ENCODE peak calls at places on chromosomes 5 and 9, in ten cellular contexts. J, F, T, W, Y, G, U, P, B and I are unnamed samples.

GRCh38 chr9:129549684-129550083 is 71.2 kb downstream of the C9orf50 start:
- DNase-seq in J (no peak), F (no peak), T (peak), W (peak), Y (no peak), G (peak), U (peak), P (no peak), B (no peak), I (no peak)

GRCh38 chr5:160359816-160360215 is 10.6 kb downstream of the C1QTNF2 start:
- DNase-seq in J (no peak), F (no peak), T (no peak), W (no peak), Y (no peak), G (no peak), U (peak), P (no peak), B (no peak), I (no peak)

GRCh38 chr5:53333160-53333559 is 147.3 kb upstream of the FST start:
- DNase-seq in J (no peak), F (no peak), T (peak), W (peak), Y (no peak), G (peak), U (no peak), P (no peak), B (no peak), I (no peak)

GRCh38 chr9:110728058-110728457 is 59.5 kb downstream of the MUSK start:
- DNase-seq in J (no peak), F (no peak), T (no peak), W (peak), Y (no peak), G (no peak), U (no peak), P (no peak), B (no peak), I (no peak)

GRCh38 chr9:108903437-108904103 is 30.4 kb downstream of the ELP1 start:
- DNase-seq in J (no peak), F (no peak), T (no peak), W (peak), Y (no peak), G (peak), U (no peak), P (no peak), B (no peak), I (no peak)

GRCh38 chr5:146877783-146878470 is 630 bp downstream of the PPP2R2B start:
- DNase-seq in J (peak), F (peak), T (no peak), W (peak), Y (peak), G (no peak), U (no peak), P (peak), B (no peak), I (peak)

GRCh38 chr9:137461316-137461662 is 2.2 kb upstream of the NSMF start:
- DNase-seq in J (no peak), F (peak), T (no peak), W (no peak), Y (no peak), G (no peak), U (no peak), P (no peak), B (no peak), I (no peak)

GRCh38 chr5:14211818-14212799 is 69.0 kb downstream of the TRIO start:
- DNase-seq in J (no peak), F (no peak), T (no peak), W (no peak), Y (no peak), G (no peak), U (no peak), P (peak), B (no peak), I (peak)

GRCh38 chr9:89661391-89661949 is 56.7 kb downstream of the GADD45G start:
- DNase-seq in J (peak), F (no peak), T (peak), W (no peak), Y (no peak), G (no peak), U (no peak), P (no peak), B (no peak), I (no peak)

GRCh38 chr5:85441853-85442252 is 1057.2 kb upstream of the EDIL3 start:
- DNase-seq in J (no peak), F (no peak), T (no peak), W (no peak), Y (no peak), G (no peak), U (no peak), P (no peak), B (no peak), I (no peak)

GRCh38 chr9:124835026-124835501 is 18.2 kb upstream of the WDR38 start:
- DNase-seq in J (no peak), F (peak), T (peak), W (peak), Y (no peak), G (peak), U (peak), P (no peak), B (peak), I (no peak)

GRCh38 chr9:69834056-69834455 is 13.4 kb downstream of the CFAP95 start:
- DNase-seq in J (no peak), F (no peak), T (no peak), W (no peak), Y (no peak), G (no peak), U (no peak), P (no peak), B (no peak), I (no peak)

GRCh38 chr5:160616712-160617497 is 195.2 kb downstream of the PTTG1 start:
- DNase-seq in J (no peak), F (no peak), T (no peak), W (no peak), Y (no peak), G (no peak), U (no peak), P (no peak), B (no peak), I (no peak)

GRCh38 chr5:149748471-149749094 is 18.5 kb downstream of the PPARGC1B start:
- DNase-seq in J (no peak), F (peak), T (no peak), W (no peak), Y (no peak), G (no peak), U (no peak), P (no peak), B (no peak), I (no peak)

GRCh38 chr9:37370968-37371563 is 51.4 kb upstream of the GRHPR start:
- DNase-seq in J (peak), F (no peak), T (no peak), W (no peak), Y (no peak), G (no peak), U (no peak), P (peak), B (no peak), I (peak)

GRCh38 chr9:6669881-6670280 is 24.4 kb upstream of the GLDC start:
- DNase-seq in J (peak), F (no peak), T (no peak), W (no peak), Y (no peak), G (no peak), U (no peak), P (no peak), B (no peak), I (no peak)

GRCh38 chr5:178404987-178405386 is 172.4 kb upstream of the PHYKPL start:
- DNase-seq in J (no peak), F (peak), T (no peak), W (no peak), Y (no peak), G (no peak), U (no peak), P (no peak), B (no peak), I (no peak)

GRCh38 chr5:142235050-142235797 is 89.6 kb downstream of the SPRY4 start:
- DNase-seq in J (no peak), F (no peak), T (no peak), W (no peak), Y (peak), G (no peak), U (no peak), P (no peak), B (no peak), I (no peak)

GRCh38 chr5:141476132-141476909 is 555 bp downstream of the PCDHGC3 start:
- DNase-seq in J (no peak), F (no peak), T (peak), W (peak), Y (peak), G (peak), U (no peak), P (peak), B (peak), I (peak)

GRCh38 chr9:107274953-107275422 is 8.1 kb upstream of the RAD23B start:
- DNase-seq in J (no peak), F (no peak), T (peak), W (peak), Y (no peak), G (peak), U (no peak), P (no peak), B (no peak), I (no peak)

GRCh38 chr5:113090336-113091106 is 113.9 kb downstream of the DCP2 start:
- DNase-seq in J (no peak), F (no peak), T (peak), W (no peak), Y (no peak), G (no peak), U (no peak), P (no peak), B (peak), I (no peak)

GRCh38 chr5:110072646-110073045 is 382.9 kb downstream of the MAN2A1 start:
- DNase-seq in J (no peak), F (no peak), T (no peak), W (peak), Y (no peak), G (no peak), U (no peak), P (no peak), B (no peak), I (no peak)

GRCh38 chr9:34956648-34957047 is 1.4 kb upstream of the PHF24 start:
- DNase-seq in J (no peak), F (no peak), T (no peak), W (no peak), Y (no peak), G (no peak), U (no peak), P (peak), B (no peak), I (peak)

GRCh38 chr9:114434878-114435311 is 47.1 kb upstream of the AKNA start:
- DNase-seq in J (no peak), F (no peak), T (peak), W (peak), Y (peak), G (peak), U (no peak), P (no peak), B (peak), I (peak)
- TF ChIP-seq CTCF in J (peak), F (peak), T (peak), W (peak), Y (peak), G (peak), U (peak), P (peak), B (peak), I (peak)

DNA sequence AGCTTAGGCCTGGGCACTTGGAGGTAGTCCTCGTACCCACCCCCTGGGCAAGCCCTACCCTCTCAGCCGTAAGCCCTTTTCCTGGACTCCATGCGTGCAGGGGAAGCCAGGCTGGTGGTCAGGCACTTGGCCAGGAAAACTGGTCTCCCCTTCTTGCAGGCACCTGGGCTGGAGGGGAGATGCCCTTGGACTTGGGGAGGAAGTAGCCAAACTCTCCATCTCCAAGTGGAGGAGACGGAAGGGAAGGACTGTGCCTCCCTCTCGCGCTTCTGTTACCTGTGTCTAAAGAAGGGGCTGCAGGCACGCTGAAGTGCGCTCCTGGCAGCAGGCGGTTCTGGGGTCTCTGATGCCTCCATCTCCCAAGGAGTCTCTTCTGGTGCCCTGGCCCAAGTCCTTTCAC is 283.9 kb downstream of the PBX3 start:
- DNase-seq in J (peak), F (no peak), T (no peak), W (no peak), Y (no peak), G (no peak), U (no peak), P (no peak), B (no peak), I (no peak)
- TF ChIP-seq CTCF in J (no peak), F (no peak), T (no peak), W (no peak), Y (no peak), G (no peak), U (no peak), P (no peak), B (no peak), I (no peak)

GRCh38 chr5:4101189-4101588 is 505.6 kb downstream of the IRX1 start:
- DNase-seq in J (no peak), F (no peak), T (no peak), W (no peak), Y (no peak), G (no peak), U (no peak), P (no peak), B (no peak), I (no peak)
- TF ChIP-seq CTCF in J (no peak), F (no peak), T (no peak), W (no peak), Y (no peak), G (no peak), U (no peak), P (no peak), B (no peak), I (no peak)

DNA sequence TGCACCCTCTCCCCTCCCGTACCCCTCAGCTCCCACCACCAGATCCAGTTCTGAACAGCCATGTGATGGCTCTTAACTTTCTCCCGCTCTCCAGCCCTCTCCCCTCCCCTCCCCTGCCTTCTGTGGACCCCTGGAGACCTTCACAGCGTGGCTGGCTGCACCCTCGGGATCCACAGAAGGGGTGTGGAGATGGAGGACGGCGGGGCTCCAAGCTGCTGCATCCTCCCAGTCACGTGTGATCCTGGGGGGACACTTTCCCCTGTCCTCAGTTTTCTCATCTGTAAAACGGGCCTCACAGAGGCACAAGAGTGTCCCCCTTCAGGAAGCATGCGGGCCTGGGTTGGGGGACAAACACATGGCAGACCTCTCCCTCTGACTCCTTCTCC is 276.0 kb upstream of the MVB12B start:
- DNase-seq in J (peak), F (peak), T (no peak), W (no peak), Y (no peak), G (no peak), U (no peak), P (no peak), B (no peak), I (no peak)
- TF ChIP-seq CTCF in J (no peak), F (no peak), T (no peak), W (no peak), Y (no peak), G (no peak), U (no peak), P (no peak), B (no peak), I (no peak)

DNA sequence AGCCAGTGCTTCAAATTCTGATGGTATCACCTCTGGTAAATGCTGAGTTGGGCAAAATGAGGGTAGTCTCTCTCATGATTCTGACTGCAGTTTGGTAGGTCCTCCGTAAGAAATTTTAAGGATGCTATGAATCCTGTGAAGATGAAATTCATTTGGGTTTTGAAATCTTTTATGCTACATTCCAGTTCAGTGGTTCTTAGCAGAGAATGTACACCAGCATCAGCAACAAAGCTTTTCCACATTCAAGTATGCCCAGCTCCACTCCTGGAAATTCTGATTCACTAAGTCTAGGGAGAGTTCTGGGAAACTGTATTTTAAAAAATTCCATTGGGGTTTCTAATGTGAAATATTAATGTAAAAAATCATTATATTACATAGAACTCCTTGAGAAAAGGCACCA is 33.6 kb upstream of the ACOT12 start:
- DNase-seq in J (no peak), F (no peak), T (no peak), W (no peak), Y (no peak), G (no peak), U (no peak), P (no peak), B (no peak), I (no peak)
- TF ChIP-seq CTCF in J (no peak), F (no peak), T (no peak), W (no peak), Y (no peak), G (no peak), U (no peak), P (no peak), B (no peak), I (no peak)